ENCODE peak calls at places on chromosomes 12 and 14, in nine cellular contexts. C, P, N, J, O, Z, F, S and X are unnamed samples.

GRCh38 chr12:879641-880040 is 69.9 kb downstream of the RAD52 start:
- DNase-seq in C (no peak), P (no peak), N (no peak), J (no peak), O (no peak), Z (no peak), F (peak; percentile 41), S (peak; percentile 66), X (peak; percentile 1)

GRCh38 chr14:103520657-103521437 is 1.8 kb downstream of the CKB start:
- DNase-seq in C (peak; percentile 72), P (peak; percentile 64), N (peak; percentile 81), J (no peak), O (peak; percentile 94), Z (peak; percentile 90), F (peak; percentile 60), S (no peak), X (peak; percentile 64)

GRCh38 chr14:92780444-92780843 is 13.7 kb upstream of the GOLGA5 start:
- DNase-seq in C (no peak), P (no peak), N (no peak), J (no peak), O (no peak), Z (no peak), F (peak; percentile 32), S (peak; percentile 69), X (no peak)

GRCh38 chr12:52156310-52156709 is 35.5 kb downstream of the KRT80 start:
- DNase-seq in C (no peak), P (no peak), N (no peak), J (no peak), O (no peak), Z (no peak), F (no peak), S (no peak), X (no peak)

GRCh38 chr12:65623507-65623906 is 200.8 kb upstream of the HMGA2 start:
- DNase-seq in C (no peak), P (no peak), N (no peak), J (no peak), O (no peak), Z (no peak), F (no peak), S (no peak), X (no peak)

GRCh38 chr14:50524731-50525510 is 7.4 kb downstream of the MAP4K5 start:
- DNase-seq in C (no peak), P (peak; percentile 12), N (no peak), J (no peak), O (no peak), Z (no peak), F (no peak), S (no peak), X (no peak)

GRCh38 chr14:50311337-50311973 is 574 bp downstream of the L2HGDH start:
- DNase-seq in C (no peak), P (no peak), N (no peak), J (no peak), O (no peak), Z (no peak), F (no peak), S (no peak), X (peak; percentile 81)

GRCh38 chr14:73173092-73173735 is 36.9 kb downstream of the PSEN1 start:
- DNase-seq in C (peak; percentile 4), P (no peak), N (no peak), J (peak; percentile 44), O (no peak), Z (peak; percentile 36), F (peak; percentile 78), S (peak; percentile 39), X (peak; percentile 27)

GRCh38 chr12:110317921-110318320 is 36.9 kb downstream of the ATP2A2 start:
- DNase-seq in C (no peak), P (no peak), N (no peak), J (no peak), O (no peak), Z (peak; percentile 13), F (peak; percentile 73), S (peak; percentile 82), X (no peak)

GRCh38 chr14:82180057-82180620 is 646.5 kb upstream of the SEL1L start:
- DNase-seq in C (no peak), P (no peak), N (no peak), J (no peak), O (no peak), Z (no peak), F (no peak), S (no peak), X (no peak)

GRCh38 chr14:60777856-60778578 is 43.5 kb downstream of the MNAT1 start:
- DNase-seq in C (no peak), P (no peak), N (no peak), J (no peak), O (no peak), Z (no peak), F (peak; percentile 56), S (peak; percentile 95), X (peak; percentile 32)

GRCh38 chr14:93946104-93946503 is 19.0 kb downstream of the FAM181A start:
- DNase-seq in C (no peak), P (no peak), N (no peak), J (no peak), O (no peak), Z (peak; percentile 42), F (peak; percentile 23), S (peak; percentile 40), X (no peak)

GRCh38 chr14:83491091-83491490 is 1957.4 kb upstream of the SEL1L start:
- DNase-seq in C (no peak), P (no peak), N (no peak), J (no peak), O (no peak), Z (no peak), F (no peak), S (no peak), X (no peak)

GRCh38 chr12:88267630-88268029 is 125.5 kb downstream of the TMTC3 start:
- DNase-seq in C (no peak), P (no peak), N (no peak), J (no peak), O (no peak), Z (no peak), F (no peak), S (no peak), X (no peak)

GRCh38 chr12:127678945-127679344 is 588.0 kb upstream of the TMEM132C start:
- DNase-seq in C (no peak), P (no peak), N (no peak), J (no peak), O (no peak), Z (no peak), F (no peak), S (no peak), X (no peak)

GRCh38 chr12:79337891-79338290 is 352.9 kb downstream of the PAWR start:
- DNase-seq in C (no peak), P (no peak), N (no peak), J (no peak), O (no peak), Z (no peak), F (no peak), S (no peak), X (no peak)

GRCh38 chr14:22807432-22808087 is 7.7 kb downstream of the SLC7A7 start:
- DNase-seq in C (no peak), P (no peak), N (no peak), J (no peak), O (peak; percentile 51), Z (peak; percentile 44), F (no peak), S (no peak), X (peak; percentile 32)

DNA sequence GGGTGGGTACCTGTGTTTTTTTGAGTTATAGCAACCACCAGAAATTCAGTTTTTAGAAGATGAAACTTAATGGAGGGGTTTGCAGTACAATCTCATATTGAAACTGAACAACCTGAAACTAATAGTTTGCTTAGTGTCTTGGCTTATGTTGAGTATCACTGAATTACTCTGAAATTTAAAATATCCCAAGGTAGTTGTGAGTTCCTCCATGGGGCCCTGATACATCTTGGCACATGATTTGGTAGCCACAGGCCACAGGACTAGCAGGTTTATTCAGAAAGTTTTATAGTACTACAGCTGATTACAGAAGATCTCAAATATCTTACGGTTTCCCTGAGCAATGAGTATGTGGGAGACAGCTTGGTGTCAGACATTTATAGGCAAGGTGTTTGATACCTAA is 10.4 kb downstream of the PTGES3 start:
- DNase-seq in C (no peak), P (no peak), N (no peak), J (no peak), O (peak; percentile 17), Z (no peak), F (no peak), S (no peak), X (no peak)
- H3K27ac ChIP-seq in C (peak overlapping the region; percentile 34), P (peak overlapping the region; percentile 54), N (no peak overlapping the region), J (peak overlapping the region; percentile 39), O (no peak overlapping the region), Z (peak overlapping the region; percentile 10), F (no peak overlapping the region), S (no peak overlapping the region), X (peak overlapping the region; percentile 49)

DNA sequence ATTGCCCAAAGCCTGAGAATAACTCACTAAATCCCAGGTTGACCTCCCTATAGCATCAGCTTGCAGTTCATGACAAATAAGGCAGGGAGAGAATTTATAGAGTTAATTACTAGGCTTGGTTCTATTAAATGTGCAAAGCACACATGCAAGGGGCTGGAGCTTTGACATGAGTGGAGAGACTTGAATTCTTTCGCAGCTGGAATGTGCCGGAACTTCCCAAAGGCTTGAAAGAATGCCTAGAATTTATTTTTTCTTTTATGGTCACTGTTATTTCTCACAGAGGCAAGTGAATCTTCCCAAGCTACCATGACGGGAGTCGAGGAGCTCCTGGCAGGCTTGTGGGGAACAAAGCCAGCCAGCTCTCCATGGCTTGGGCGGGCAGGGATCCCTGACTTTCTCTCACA is 95.5 kb upstream of the USP44 start:
- DNase-seq in C (no peak), P (no peak), N (no peak), J (no peak), O (no peak), Z (no peak), F (peak; percentile 70), S (peak; percentile 79), X (no peak)
- H3K27ac ChIP-seq in C (no peak overlapping the region), P (no peak overlapping the region), N (no peak overlapping the region), J (no peak overlapping the region), O (peak overlapping the region; percentile 62), Z (no peak overlapping the region), F (no peak overlapping the region), S (peak overlapping the region; percentile 49), X (no peak overlapping the region)

GRCh38 chr12:53617700-53618099 is 8.5 kb downstream of the ATF7 start:
- DNase-seq in C (no peak), P (no peak), N (no peak), J (no peak), O (no peak), Z (no peak), F (no peak), S (no peak), X (no peak)
- H3K27ac ChIP-seq in C (no peak overlapping the region), P (peak overlapping the region; percentile 73), N (no peak overlapping the region), J (peak overlapping the region; percentile 96), O (no peak overlapping the region), Z (no peak overlapping the region), F (no peak overlapping the region), S (no peak overlapping the region), X (no peak overlapping the region)

DNA sequence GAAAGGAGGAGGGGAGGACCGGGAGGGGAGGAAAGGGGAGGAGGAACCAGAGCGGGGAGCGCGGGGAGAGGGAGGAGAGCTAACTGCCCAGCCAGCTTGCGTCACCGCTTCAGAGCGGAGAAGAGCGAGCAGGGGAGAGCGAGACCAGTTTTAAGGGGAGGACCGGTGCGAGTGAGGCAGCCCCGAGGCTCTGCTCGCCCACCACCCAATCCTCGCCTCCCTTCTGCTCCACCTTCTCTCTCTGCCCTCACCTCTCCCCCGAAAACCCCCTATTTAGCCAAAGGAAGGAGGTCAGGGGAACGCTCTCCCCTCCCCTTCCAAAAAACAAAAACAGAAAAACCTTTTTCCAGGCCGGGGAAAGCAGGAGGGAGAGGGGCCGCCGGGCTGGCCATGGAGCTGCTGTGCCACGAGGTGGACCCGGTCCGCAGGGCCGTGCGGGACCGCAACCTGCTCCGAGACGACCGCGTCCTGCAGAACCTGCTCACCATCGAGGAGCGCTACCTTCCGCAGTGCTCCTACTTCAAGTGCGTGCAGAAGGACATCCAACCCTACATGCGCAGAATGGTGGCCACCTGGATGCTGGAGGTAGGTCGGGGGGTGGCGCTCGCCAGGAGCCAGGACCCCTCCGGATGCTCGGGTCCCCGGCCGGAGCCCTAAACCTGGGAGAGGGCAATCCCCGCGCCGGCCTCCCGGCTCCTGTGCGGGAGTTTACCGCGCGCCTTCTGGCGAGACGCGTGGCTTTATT is at the start of gene CCND2:
- DNase-seq in C (peak; percentile 53), P (peak; percentile 93), N (peak; percentile 96), J (no peak), O (peak; percentile 95), Z (peak; percentile 95), F (peak; percentile 73), S (peak; percentile 56), X (peak; percentile 91)
- H3K27ac ChIP-seq in C (peak within 1 kb of the TSS; percentile 97), P (peak within 1 kb of the TSS; percentile 81), N (no peak within 1 kb of the TSS), J (peak within 1 kb of the TSS; percentile 22), O (peak within 1 kb of the TSS; percentile 71), Z (peak within 1 kb of the TSS; percentile 98), F (peak within 1 kb of the TSS; percentile 49), S (no peak within 1 kb of the TSS), X (peak within 1 kb of the TSS; percentile 61)